ENCODE peak calls at places on chromosome 2, in eight cellular contexts. V, Y, A, X, M, R, F and D are unnamed samples.

GRCh38 chr2:213766465-213766891 is 482.2 kb downstream of the SPAG16 start:
- DNase-seq in A (no peak), X (no peak), R (no peak), V (no peak), M (no peak), Y (no peak), F (no peak), D (no peak)

GRCh38 chr2:197707316-197708213 is 2.4 kb downstream of the MARS2 start:
- DNase-seq in R (no peak), Y (peak; percentile 74), M (no peak), X (peak; percentile 25), A (no peak), F (no peak), V (no peak), D (no peak)

GRCh38 chr2:42096869-42097591 is 49.2 kb downstream of the PKDCC start:
- DNase-seq in F (no peak), V (no peak), A (no peak), M (no peak), X (no peak), R (no peak), Y (no peak), D (no peak)

GRCh38 chr2:191607101-191607500 is 70.8 kb upstream of the NABP1 start:
- DNase-seq in A (no peak), Y (no peak), M (no peak), R (no peak), V (no peak), F (no peak), X (no peak), D (no peak)

GRCh38 chr2:146867472-146867986 is 977.3 kb upstream of the ACVR2A start:
- DNase-seq in A (no peak), R (no peak), V (no peak), Y (no peak), X (no peak), M (no peak), F (no peak), D (no peak)

GRCh38 chr2:54627973-54628372 is 95.5 kb upstream of the EML6 start:
- DNase-seq in Y (no peak), R (no peak), V (no peak), F (no peak), X (no peak), M (no peak), A (no peak), D (no peak)

GRCh38 chr2:71576541-71576940 is 123.2 kb downstream of the DYSF start:
- DNase-seq in R (no peak), M (no peak), A (no peak), V (no peak), Y (no peak), X (no peak), F (no peak), D (no peak)

GRCh38 chr2:148658807-148659722 is 14.5 kb downstream of the EPC2 start:
- DNase-seq in Y (peak; percentile 79), A (no peak), R (no peak), V (no peak), F (no peak), X (no peak), M (no peak), D (no peak)

GRCh38 chr2:45652090-45653050 is 895 bp downstream of the PRKCE start:
- DNase-seq in A (peak; percentile 42), M (no peak), Y (peak; percentile 57), X (no peak), V (peak; percentile 53), R (peak; percentile 38), F (peak; percentile 23), D (peak; percentile 64)

GRCh38 chr2:110105608-110106467 is 9.8 kb downstream of the MALL start:
- DNase-seq in Y (peak; percentile 66), V (no peak), X (peak; percentile 92), F (peak; percentile 67), A (peak; percentile 82), M (peak; percentile 66), R (peak; percentile 30), D (no peak)

GRCh38 chr2:105858868-105859693 is 114.4 kb downstream of the NCK2 start:
- DNase-seq in A (no peak), Y (no peak), M (no peak), R (no peak), F (no peak), X (no peak), V (no peak), D (no peak)

GRCh38 chr2:21256006-21256405 is 132.2 kb downstream of the TDRD15 start:
- DNase-seq in M (peak; percentile 85), A (peak; percentile 45), F (no peak), X (no peak), Y (no peak), V (no peak), R (peak; percentile 13), D (no peak)

GRCh38 chr2:183011741-183012140 is 26.5 kb downstream of the NCKAP1 start:
- DNase-seq in V (no peak), M (no peak), R (no peak), A (no peak), Y (no peak), X (no peak), F (no peak), D (no peak)

GRCh38 chr2:233098615-233099014 is 38.5 kb downstream of the INPP5D start:
- DNase-seq in V (no peak), R (peak; percentile 73), F (no peak), A (no peak), X (no peak), M (no peak), Y (peak; percentile 5), D (no peak)

GRCh38 chr2:35973737-35974132 is 381.8 kb upstream of the CRIM1 start:
- DNase-seq in M (no peak), V (no peak), F (no peak), A (no peak), Y (no peak), X (no peak), R (peak; percentile 62), D (no peak)

GRCh38 chr2:109545828-109546713 is 67.7 kb downstream of the SEPTIN10 start:
- DNase-seq in R (peak; percentile 78), A (peak; percentile 63), X (peak; percentile 24), F (peak; percentile 52), Y (peak; percentile 60), M (no peak), V (peak; percentile 79), D (peak; percentile 75)

GRCh38 chr2:46866770-46867246 is 48.8 kb downstream of the MCFD2 start:
- DNase-seq in Y (no peak), R (peak; percentile 86), X (no peak), M (no peak), F (peak; percentile 53), V (peak; percentile 59), A (peak; percentile 85), D (peak; percentile 84)

GRCh38 chr2:170212625-170213280 is 34.8 kb downstream of the MYO3B start:
- DNase-seq in X (no peak), F (no peak), Y (no peak), M (peak; percentile 87), R (no peak), V (no peak), A (no peak), D (no peak)

GRCh38 chr2:47295133-47295980 is 107.6 kb upstream of the MSH2 start:
- DNase-seq in Y (no peak), M (no peak), A (no peak), F (no peak), X (no peak), R (no peak), V (no peak), D (no peak)

GRCh38 chr2:205775091-205775876 is 93.0 kb downstream of the NRP2 start:
- DNase-seq in Y (peak; percentile 70), A (no peak), R (no peak), F (peak; percentile 69), V (no peak), M (no peak), X (no peak), D (no peak)

GRCh38 chr2:83461135-83461534 is 997.9 kb downstream of the SUCLG1 start:
- DNase-seq in A (no peak), R (no peak), V (no peak), X (no peak), F (no peak), Y (no peak), M (no peak), D (no peak)

GRCh38 chr2:189096769-189097447 is 82.7 kb downstream of the COL5A2 start:
- DNase-seq in X (peak; percentile 7), V (no peak), A (no peak), M (no peak), Y (peak; percentile 95), R (no peak), F (no peak), D (no peak)

GRCh38 chr2:229154381-229154780 is 116.7 kb downstream of the PID1 start:
- DNase-seq in F (no peak), A (peak; percentile 39), M (no peak), X (no peak), R (no peak), Y (peak; percentile 14), V (no peak), D (no peak)

GRCh38 chr2:240999873-241000541 is 1.6 kb downstream of the SNED1 start:
- DNase-seq in Y (no peak), R (no peak), A (peak; percentile 8), M (no peak), V (no peak), F (peak; percentile 4), X (no peak), D (no peak)
- TF ChIP-seq CTCF in Y (no peak), R (no peak), A (no peak), M (no peak), V (no peak), F (no peak), X (no peak), D (no peak)

GRCh38 chr2:9474361-9475117 is at the start of gene IAH1:
- DNase-seq in R (peak; percentile 67), X (peak; percentile 75), F (peak; percentile 39), M (no peak), A (peak; percentile 71), V (peak; percentile 64), Y (no peak), D (peak; percentile 74)
- TF ChIP-seq POLR2A in R (peak; percentile 43), X (peak; percentile 83), F (peak; percentile 63), M (peak; percentile 22), A (no peak), V (no peak), Y (peak; percentile 15), D (peak; percentile 78)

GRCh38 chr2:180520206-180520605 is 460.2 kb upstream of the UBE2E3 start:
- DNase-seq in F (no peak), V (no peak), R (no peak), X (no peak), M (no peak), Y (peak; percentile 18), A (peak; percentile 8), D (no peak)
- TF ChIP-seq CTCF in F (no peak), V (no peak), R (no peak), X (peak; percentile 16), M (no peak), Y (peak; percentile 16), A (no peak), D (no peak)

DNA sequence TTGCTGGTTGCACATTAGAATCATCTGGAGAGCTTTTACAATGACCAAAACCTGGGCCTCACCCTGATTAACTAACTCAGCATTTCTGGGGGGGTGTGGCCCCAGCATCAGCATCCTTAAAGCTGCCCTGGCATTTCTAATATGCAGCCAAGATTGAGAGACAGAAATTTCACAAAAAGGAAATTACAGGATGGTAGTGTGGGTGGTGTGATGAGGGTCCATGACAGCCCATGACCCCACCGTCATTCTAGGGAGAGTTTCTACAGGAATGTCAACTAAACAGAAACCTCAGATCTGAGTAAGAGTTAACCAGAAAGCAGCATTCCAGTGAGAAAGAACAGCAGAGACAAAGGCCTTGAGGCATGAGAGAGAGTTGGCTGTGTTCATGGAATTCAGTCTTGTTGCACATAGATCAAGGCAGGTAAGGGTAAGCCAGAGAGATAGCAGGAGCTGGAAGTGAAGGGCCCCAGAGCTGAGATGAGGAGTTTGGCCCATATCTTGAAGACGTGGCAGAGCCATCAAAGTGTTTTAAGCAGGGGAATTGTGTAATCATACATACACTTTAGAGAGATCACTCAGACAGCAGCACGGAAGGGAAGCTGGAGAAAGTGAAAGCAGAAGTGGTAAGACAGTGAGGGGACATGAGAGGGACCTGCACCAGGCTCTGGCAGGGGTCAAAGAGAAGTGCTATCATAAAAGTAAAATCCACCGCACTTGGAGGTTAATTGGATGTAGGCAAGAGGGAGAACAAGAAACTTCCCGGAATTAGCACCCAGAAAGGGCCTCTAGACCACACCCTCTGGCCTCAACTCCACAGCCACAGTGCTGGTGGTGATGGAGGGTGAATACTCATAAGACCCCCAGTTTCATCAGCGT is 7.8 kb upstream of the TRABD2A start:
- DNase-seq in R (no peak), V (no peak), F (no peak), M (no peak), A (peak; percentile 52), X (no peak), Y (peak; percentile 83), D (peak; percentile 41)
- TF ChIP-seq POLR2A in R (no peak), V (no peak), F (no peak), M (no peak), A (no peak), X (no peak), Y (no peak), D (no peak)